ENCODE peak calls at places on chromosomes 16 and 17, in ten cellular contexts. I, T, C, F, B, Q, D, X, Y and H are unnamed samples.
A peak's percentile ranks its signal among the peaks of the same experiment; 100 is the strongest.

GRCh38 chr17:56834380-56835258 is 668 bp downstream of the DGKE start:
- DNase-seq in Y (peak; percentile 72), T (peak; percentile 43), I (no peak), D (no peak), B (peak; percentile 70), C (no peak), F (peak; percentile 88), Q (peak; percentile 51), X (no peak), H (no peak)

GRCh38 chr16:89936508-89936907 is 12.0 kb upstream of the DEF8 start:
- DNase-seq in C (no peak), B (no peak), I (no peak), X (no peak), Q (no peak), T (no peak), Y (no peak), D (no peak), F (peak; percentile 56), H (no peak)

GRCh38 chr17:58913971-58914769 is 158.5 kb downstream of the PPM1E start:
- DNase-seq in I (no peak), Q (no peak), C (peak; percentile 7), Y (no peak), D (peak; percentile 5), T (no peak), X (no peak), F (no peak), B (no peak), H (peak; percentile 1)

GRCh38 chr16:67459066-67459857 is 21.7 kb downstream of the ATP6V0D1 start:
- DNase-seq in B (peak; percentile 79), Q (peak; percentile 44), I (no peak), F (peak; percentile 93), C (no peak), X (no peak), Y (peak; percentile 80), D (no peak), T (no peak), H (no peak)

GRCh38 chr16:57629516-57630401 is 1.3 kb downstream of the ADGRG1 start:
- DNase-seq in D (no peak), X (no peak), I (no peak), T (no peak), C (no peak), B (no peak), Y (no peak), F (peak; percentile 55), Q (no peak), H (no peak)

GRCh38 chr16:84540194-84540593 is 35.7 kb upstream of the MEAK7 start:
- DNase-seq in I (no peak), D (no peak), Q (no peak), C (no peak), Y (no peak), F (no peak), B (no peak), X (no peak), T (no peak), H (no peak)

GRCh38 chr17:560379-560935 is 154.2 kb downstream of the VPS53 start:
- DNase-seq in C (no peak), T (no peak), D (no peak), X (no peak), I (no peak), B (no peak), Y (no peak), Q (peak; percentile 84), F (no peak), H (no peak)

GRCh38 chr17:13362341-13363122 is 239.2 kb downstream of the HS3ST3A1 start:
- DNase-seq in T (no peak), D (peak; percentile 47), X (no peak), I (peak; percentile 72), C (no peak), Y (no peak), Q (no peak), B (no peak), F (no peak), H (no peak)

GRCh38 chr17:42706732-42707131 is 24.4 kb downstream of the CNTNAP1 start:
- DNase-seq in F (no peak), B (no peak), D (no peak), Y (no peak), X (no peak), C (no peak), Q (no peak), I (no peak), T (no peak), H (no peak)

GRCh38 chr17:4195306-4195705 is 52.3 kb downstream of the CYB5D2 start:
- DNase-seq in F (no peak), T (no peak), Q (no peak), Y (no peak), C (no peak), D (peak; percentile 73), X (no peak), B (no peak), I (no peak), H (no peak)

DNA sequence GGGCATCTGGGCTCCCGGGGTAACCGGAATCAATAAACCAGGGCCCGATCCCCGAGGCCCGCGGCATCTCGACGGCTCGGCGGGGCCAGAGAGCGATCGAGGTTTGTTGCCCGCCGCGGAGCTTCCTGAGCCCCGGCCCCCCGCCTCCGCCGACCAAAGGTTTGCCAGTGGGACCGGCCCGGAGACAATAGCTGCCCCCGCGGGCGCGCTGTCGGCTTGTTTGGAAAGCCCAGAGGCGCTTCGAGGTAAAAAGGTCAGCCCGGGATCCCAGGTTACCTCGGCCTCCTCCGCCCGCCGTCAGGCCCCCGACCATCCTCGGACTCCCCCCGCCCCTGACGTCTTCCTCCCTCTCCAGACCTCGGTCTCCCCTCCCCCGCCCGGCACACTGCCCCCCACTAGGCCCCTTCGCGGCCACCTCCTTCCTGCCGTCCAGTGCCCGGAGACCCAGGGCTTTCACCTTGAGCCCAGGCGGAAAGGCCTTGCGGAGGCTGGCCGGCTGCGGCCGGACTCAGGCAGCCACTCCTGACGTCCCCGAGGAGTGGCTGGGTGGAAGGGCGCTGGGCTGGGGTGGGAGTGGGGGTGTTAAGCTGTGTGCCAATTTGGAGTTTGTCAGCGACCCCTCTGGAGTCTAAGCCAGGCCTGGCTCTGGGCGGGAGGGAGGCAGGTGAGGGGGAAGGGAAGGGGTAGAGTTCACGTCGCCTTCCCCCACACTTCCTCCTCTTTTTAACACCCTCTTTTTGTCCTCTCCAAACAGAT is 3.6 kb downstream of the HOXB1 start:
- DNase-seq in I (no peak), B (no peak), D (no peak), Y (no peak), C (no peak), Q (no peak), F (no peak), T (no peak), X (no peak), H (no peak)
- H3K4me3 ChIP-seq in I (no peak overlapping the region), B (peak overlapping the region; percentile 24), D (no peak overlapping the region), Y (no peak overlapping the region), C (no peak overlapping the region), Q (no peak overlapping the region), F (no peak overlapping the region), T (no peak overlapping the region), X (no peak overlapping the region), H (no peak overlapping the region)

DNA sequence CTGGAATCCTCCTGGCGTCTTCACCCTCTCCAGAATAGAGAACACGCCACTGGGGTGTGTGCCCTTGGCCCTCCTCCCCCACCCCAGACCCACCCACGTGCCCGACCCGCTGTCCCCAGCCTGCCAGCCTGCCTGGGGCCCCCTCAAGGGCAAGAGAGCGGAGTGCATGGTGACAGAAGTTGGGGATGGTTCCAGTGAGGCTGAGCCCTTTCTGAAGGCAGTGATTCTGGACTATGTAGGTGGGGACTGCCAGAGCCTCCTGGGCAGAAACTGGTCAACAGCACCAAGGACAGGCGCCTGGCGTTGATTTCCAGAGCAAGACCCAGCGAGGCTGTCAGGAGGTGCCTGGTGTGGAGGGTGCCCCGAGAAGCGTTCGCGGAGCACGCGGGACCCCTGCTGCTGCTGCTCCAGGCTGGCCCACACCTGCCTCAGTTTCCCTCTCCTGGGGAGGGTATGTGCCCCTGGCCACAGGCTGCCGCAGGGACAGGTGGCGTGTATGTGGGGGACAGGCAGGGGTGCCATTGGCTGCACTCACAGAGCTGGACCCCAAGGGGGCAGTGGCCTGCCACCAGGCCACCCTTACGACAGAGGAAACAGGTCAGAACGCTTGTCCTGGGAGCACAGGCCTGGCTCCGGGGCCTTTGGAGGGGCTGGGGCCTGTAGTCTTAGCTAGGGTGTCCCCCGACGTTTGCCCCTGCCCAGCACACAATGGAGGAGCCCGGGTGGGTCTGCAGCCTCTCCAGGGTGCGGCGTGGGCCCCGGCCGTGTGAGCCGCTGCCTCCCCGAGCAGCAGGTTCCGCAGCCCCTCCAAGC is 1.2 kb downstream of the SSTR5 start:
- DNase-seq in T (no peak), C (no peak), Q (no peak), F (no peak), I (no peak), Y (no peak), B (no peak), D (no peak), X (no peak), H (no peak)
- TF ChIP-seq CTCF in T (peak; percentile 29), C (no peak), Q (peak; percentile 42), F (no peak), I (no peak), Y (no peak), B (no peak), D (no peak), X (peak; percentile 33), H (no peak)

DNA sequence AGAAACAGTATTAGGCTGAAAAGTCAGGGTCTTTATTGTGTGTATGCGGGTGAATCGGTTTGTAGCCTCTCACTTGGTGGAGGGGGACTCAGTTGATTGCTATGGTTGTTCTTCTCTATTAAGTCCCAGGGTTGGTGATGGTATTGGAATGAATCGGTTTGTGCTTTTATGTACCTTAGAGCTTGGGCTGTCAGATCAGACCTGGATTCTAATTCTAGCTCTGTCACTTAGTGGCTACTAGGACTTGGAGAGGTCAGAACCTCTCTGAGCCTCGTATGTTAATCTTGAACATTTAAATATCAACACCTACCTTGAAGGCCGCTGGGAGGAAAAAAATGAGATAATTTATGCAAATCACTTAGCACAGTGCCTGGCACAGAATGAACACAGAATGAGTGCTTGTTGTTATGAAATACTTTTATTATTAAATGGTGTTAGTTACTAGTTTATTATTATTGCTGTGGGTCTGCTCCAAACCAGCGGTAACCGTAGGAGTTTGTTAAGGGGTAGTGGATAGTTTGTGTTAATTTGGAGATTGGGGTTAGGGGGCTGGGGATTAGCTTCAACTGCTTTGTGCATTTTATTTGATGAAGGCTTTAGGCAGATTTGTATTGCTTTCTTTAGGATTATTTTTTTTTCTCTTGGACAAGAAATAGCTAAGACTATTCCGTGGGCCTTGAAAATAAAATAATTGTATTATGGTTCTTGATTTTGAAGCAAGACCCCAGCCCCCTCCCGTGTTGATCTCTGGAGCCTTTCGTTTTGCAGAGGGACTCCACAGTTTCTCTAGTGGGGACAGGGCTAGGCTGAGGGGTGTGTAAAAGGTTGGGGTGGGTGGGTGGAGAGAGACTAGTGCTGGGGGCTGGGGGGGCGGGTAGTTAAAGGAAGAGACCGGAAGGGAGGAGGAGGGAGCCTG is 3.6 kb downstream of the KDM6B start:
- DNase-seq in Q (no peak), F (no peak), T (no peak), X (no peak), B (no peak), D (peak; percentile 12), C (no peak), I (no peak), Y (no peak), H (no peak)
- H3K4me3 ChIP-seq in Q (no peak overlapping the region), F (peak overlapping the region; percentile 64), T (peak overlapping the region; percentile 60), X (peak overlapping the region; percentile 64), B (peak overlapping the region; percentile 77), D (peak overlapping the region; percentile 74), C (peak overlapping the region; percentile 84), I (peak overlapping the region; percentile 68), Y (peak overlapping the region; percentile 77), H (peak overlapping the region; percentile 83)

DNA sequence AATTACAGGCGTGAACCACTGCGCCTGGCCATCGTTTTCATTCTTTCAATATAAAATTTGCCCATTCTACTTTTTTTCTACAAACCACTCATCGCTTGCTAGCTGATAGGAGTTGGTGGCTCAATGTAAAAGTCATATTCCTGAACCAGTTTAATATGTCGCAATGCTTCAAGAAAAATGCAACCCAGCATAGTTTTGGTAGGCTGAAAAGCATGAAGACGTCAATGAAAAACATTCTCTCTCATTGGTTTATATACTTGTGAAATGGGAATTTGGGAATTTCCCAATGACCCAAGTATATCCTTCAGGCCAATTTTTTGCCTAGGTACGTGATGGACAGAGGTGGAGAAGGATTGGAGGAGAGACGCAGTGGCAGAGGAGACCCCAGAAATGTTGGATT is 26.9 kb downstream of the USP43 start:
- DNase-seq in I (no peak), C (no peak), B (no peak), T (no peak), X (no peak), Q (no peak), Y (no peak), F (no peak), D (no peak), H (no peak)
- TF ChIP-seq CTCF in I (no peak), C (no peak), B (no peak), T (no peak), X (no peak), Q (no peak), Y (no peak), F (no peak), D (no peak), H (no peak)